ENCODE peak calls at places on chromosomes 12 and 14, in six cellular contexts. L, F, A, J, S and H are unnamed samples.
A peak's percentile ranks its signal among the peaks of the same experiment; 100 is the strongest.

GRCh38 chr12:52182456-52182855 is 9.4 kb downstream of the KRT80 start:
- DNase-seq in L (no peak), F (no peak), A (no peak), J (no peak), S (no peak), H (no peak)

GRCh38 chr12:64400041-64400440 is 4.2 kb upstream of the XPOT start:
- DNase-seq in L (no peak), F (no peak), A (no peak), J (no peak), S (no peak), H (no peak)

GRCh38 chr12:121858662-121859572 is at the start of gene HPD:
- DNase-seq in L (no peak), F (no peak), A (peak; percentile 40), J (no peak), S (no peak), H (no peak)

GRCh38 chr12:44385964-44386363 is 490.2 kb downstream of the NELL2 start:
- DNase-seq in L (no peak), F (no peak), A (no peak), J (no peak), S (peak; percentile 21), H (no peak)

GRCh38 chr12:82479511-82479910 is 121.2 kb downstream of the METTL25 start:
- DNase-seq in L (no peak), F (peak; percentile 70), A (no peak), J (no peak), S (no peak), H (no peak)

GRCh38 chr12:575129-575502 is 88.1 kb downstream of the NINJ2 start:
- DNase-seq in L (peak; percentile 26), F (no peak), A (no peak), J (no peak), S (no peak), H (no peak)

GRCh38 chr12:49933793-49934192 is 16.7 kb upstream of the AQP2 start:
- DNase-seq in L (no peak), F (no peak), A (no peak), J (no peak), S (no peak), H (no peak)

GRCh38 chr14:77921820-77922219 is 121.9 kb downstream of the ADCK1 start:
- DNase-seq in L (no peak), F (no peak), A (no peak), J (no peak), S (no peak), H (no peak)

GRCh38 chr12:57439762-57440266 is 5.2 kb downstream of the INHBC start:
- DNase-seq in L (no peak), F (no peak), A (no peak), J (no peak), S (no peak), H (no peak)

GRCh38 chr14:101102875-101103274 is 199.4 kb upstream of the RTL1 start:
- DNase-seq in L (no peak), F (no peak), A (no peak), J (no peak), S (peak; percentile 61), H (no peak)

GRCh38 chr12:39402922-39403321 is 40.0 kb downstream of the KIF21A start:
- DNase-seq in L (no peak), F (no peak), A (no peak), J (no peak), S (no peak), H (no peak)

GRCh38 chr14:104282332-104283196 is 144.2 kb downstream of the KIF26A start:
- DNase-seq in L (peak; percentile 18), F (no peak), A (no peak), J (no peak), S (no peak), H (no peak)

GRCh38 chr12:71415336-71416231 is 24.0 kb upstream of the LGR5 start:
- DNase-seq in L (no peak), F (peak; percentile 49), A (peak; percentile 33), J (no peak), S (peak; percentile 68), H (no peak)

GRCh38 chr12:11755311-11755930 is 105.9 kb downstream of the ETV6 start:
- DNase-seq in L (no peak), F (no peak), A (no peak), J (no peak), S (no peak), H (no peak)

GRCh38 chr14:68397371-68397779 is 395.5 kb downstream of the ZFP36L1 start:
- DNase-seq in L (no peak), F (no peak), A (no peak), J (no peak), S (no peak), H (no peak)

GRCh38 chr12:20885116-20885515 is 74.6 kb downstream of the SLCO1B3 start:
- DNase-seq in L (no peak), F (no peak), A (no peak), J (no peak), S (no peak), H (no peak)

GRCh38 chr12:124506145-124506831 is 61.1 kb downstream of the NCOR2 start:
- DNase-seq in L (peak; percentile 74), F (peak; percentile 75), A (peak; percentile 73), J (no peak), S (peak; percentile 89), H (no peak)

GRCh38 chr12:9731797-9732196 is 1.1 kb downstream of the CLECL1 start:
- DNase-seq in L (no peak), F (no peak), A (no peak), J (no peak), S (no peak), H (no peak)

GRCh38 chr12:12008931-12009611 is 61.7 kb upstream of the BCL2L14 start:
- DNase-seq in L (no peak), F (no peak), A (no peak), J (no peak), S (no peak), H (no peak)

GRCh38 chr12:52007158-52007921 is 594 bp downstream of the TAMALIN start:
- DNase-seq in L (peak; percentile 32), F (peak; percentile 47), A (no peak), J (no peak), S (no peak), H (peak; percentile 60)

GRCh38 chr12:76666272-76666845 is 97.6 kb upstream of the ZDHHC17 start:
- DNase-seq in L (no peak), F (no peak), A (no peak), J (no peak), S (no peak), H (no peak)

GRCh38 chr14:95265106-95266094 is 54.3 kb downstream of the CLMN start:
- DNase-seq in L (peak; percentile 63), F (peak; percentile 96), A (peak; percentile 84), J (peak; percentile 93), S (no peak), H (no peak)

GRCh38 chr12:108349245-108349644 is 10.1 kb upstream of the CMKLR1 start:
- DNase-seq in L (no peak), F (no peak), A (no peak), J (no peak), S (no peak), H (no peak)

GRCh38 chr14:99004112-99004511 is 267.9 kb downstream of the BCL11B start:
- DNase-seq in L (no peak), F (no peak), A (peak; percentile 43), J (no peak), S (no peak), H (no peak)

GRCh38 chr12:116267948-116268347 is 9.5 kb downstream of the MED13L start:
- DNase-seq in L (no peak), F (no peak), A (no peak), J (no peak), S (no peak), H (no peak)

GRCh38 chr14:27056586-27056985 is 458.8 kb upstream of the NOVA1 start:
- DNase-seq in L (no peak), F (no peak), A (peak; percentile 6), J (no peak), S (no peak), H (no peak)

DNA sequence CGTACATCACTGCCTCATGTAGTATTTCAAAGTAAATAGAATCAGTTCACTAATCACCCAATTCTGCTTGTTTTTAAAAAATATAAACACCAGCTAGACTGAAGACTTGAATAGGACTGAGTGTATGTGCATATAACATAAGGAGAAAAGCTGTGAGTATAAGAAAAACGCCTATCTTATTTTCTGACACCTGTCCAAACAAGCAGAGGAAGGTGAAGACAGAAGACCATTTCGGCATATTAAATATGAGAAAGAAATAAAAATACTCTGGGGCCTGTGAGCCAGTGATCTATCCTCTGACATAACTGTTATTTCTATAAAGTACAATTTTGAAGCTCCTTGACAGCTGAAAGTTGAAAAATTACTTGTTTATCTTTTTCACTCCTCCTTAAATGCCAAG is 111.3 kb upstream of the EEA1 start:
- DNase-seq in L (no peak), F (no peak), A (no peak), J (no peak), S (no peak), H (no peak)
- TF ChIP-seq POLR2AphosphoS5 in L (no peak), F (no peak), A (no peak), J (no peak), S (no peak), H (no peak)

GRCh38 chr14:35068238-35069012 is 22.4 kb downstream of the FAM177A1 start:
- DNase-seq in L (no peak), F (no peak), A (peak; percentile 39), J (no peak), S (no peak), H (no peak)
- TF ChIP-seq POLR2AphosphoS5 in L (no peak), F (no peak), A (peak; percentile 83), J (no peak), S (no peak), H (no peak)

DNA sequence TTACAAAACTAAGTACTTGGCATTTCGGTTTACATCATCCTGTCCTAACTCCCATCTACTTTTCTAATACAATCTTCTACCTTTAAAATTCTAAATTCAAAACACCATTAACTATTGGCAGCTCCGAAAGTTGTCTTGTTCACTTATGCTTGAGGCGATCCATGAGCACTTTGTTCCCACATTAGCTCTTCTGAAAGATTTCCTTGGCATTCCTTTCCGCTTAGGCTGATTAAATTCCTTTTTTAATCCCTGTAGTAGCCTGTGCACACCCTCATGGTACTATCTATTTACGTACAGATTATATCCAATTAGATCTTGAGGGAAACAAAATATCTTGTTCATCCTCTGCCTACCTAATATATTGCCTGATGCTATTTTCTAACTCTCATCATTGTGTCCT is 480.7 kb downstream of the PRKD1 start:
- DNase-seq in L (no peak), F (no peak), A (no peak), J (no peak), S (no peak), H (no peak)
- TF ChIP-seq POLR2AphosphoS5 in L (no peak), F (no peak), A (no peak), J (no peak), S (no peak), H (no peak)

DNA sequence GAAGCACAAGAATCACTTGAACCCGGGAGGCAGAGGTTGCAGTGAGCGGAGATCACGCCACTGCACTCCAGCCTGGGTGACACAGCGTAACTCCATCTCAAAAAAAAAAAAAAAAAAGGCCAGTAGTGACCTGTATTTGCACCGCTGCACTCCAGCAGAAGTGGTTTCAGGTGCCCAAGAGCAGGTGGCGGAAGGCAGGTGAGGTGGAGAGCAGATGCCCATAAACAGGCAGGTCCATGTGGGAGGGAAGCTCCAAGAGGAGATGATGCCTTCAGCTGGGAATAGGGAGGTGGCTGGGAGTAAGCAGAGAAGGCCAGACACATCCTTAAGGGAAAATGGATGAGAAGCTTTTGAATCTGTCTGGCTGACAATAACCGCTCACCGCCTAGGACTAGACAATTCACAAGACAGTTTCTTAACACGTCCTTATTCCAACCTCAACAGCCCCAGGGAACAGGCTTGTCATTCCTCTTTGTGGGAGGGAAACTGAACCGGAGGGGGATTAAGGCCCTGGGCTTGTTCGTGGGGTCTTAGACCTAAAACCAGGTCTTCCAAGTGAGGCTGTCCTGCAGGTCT is 44.0 kb upstream of the PLEKHG6 start:
- DNase-seq in L (no peak), F (no peak), A (no peak), J (no peak), S (no peak), H (no peak)
- TF ChIP-seq POLR2AphosphoS5 in L (no peak), F (no peak), A (no peak), J (no peak), S (no peak), H (no peak)

GRCh38 chr14:49999216-49999761 is 106.4 kb downstream of the ARF6 start:
- DNase-seq in L (peak; percentile 86), F (peak; percentile 76), A (peak; percentile 78), J (no peak), S (peak; percentile 58), H (peak; percentile 53)
- TF ChIP-seq POLR2AphosphoS5 in L (peak; percentile 82), F (peak; percentile 58), A (peak; percentile 78), J (peak; percentile 69), S (no peak), H (peak; percentile 73)